ENCODE peak calls at places on chromosomes 13 and 19, in ten cellular contexts. V is tibial nerve, L is GM23338, Q is A673, C is OCI-LY7, W is type B pancreatic cell, G is fibroblast of mammary gland, B is GM12865, J is psoas muscle, O is dorsolateral prefrontal cortex. R is an unnamed sample.

GRCh38 chr19:6826281-6826920 is 53.9 kb downstream of the VAV1 start:
- DNase-seq in C (no peak), Q (no peak), G (no peak), B (no peak), V (no peak), W (no peak), O (no peak), J (no peak), L (no peak), R (no peak)

GRCh38 chr13:105142556-105142955 is 1392.9 kb downstream of the EFNB2 start:
- DNase-seq in J (no peak), C (no peak), Q (no peak), O (no peak), V (no peak), B (no peak), W (no peak), G (no peak), L (no peak), R (no peak)

GRCh38 chr19:56105090-56105701 is 15.9 kb downstream of the ZNF787 start:
- DNase-seq in V (peak), C (no peak), J (peak), Q (peak), W (no peak), L (peak), O (peak), G (peak), B (no peak), R (peak)

GRCh38 chr13:70043685-70044084 is 63.9 kb upstream of the ATXN8OS start:
- DNase-seq in C (no peak), Q (no peak), L (no peak), O (no peak), J (no peak), W (no peak), B (peak), V (no peak), G (no peak), R (no peak)

GRCh38 chr19:13954185-13954584 is 1.9 kb downstream of the DCAF15 start:
- DNase-seq in Q (no peak), C (no peak), O (no peak), W (no peak), L (no peak), G (no peak), V (no peak), B (no peak), J (no peak), R (no peak)

GRCh38 chr13:114200673-114201005 is 21.6 kb downstream of the CFAP97D2 start:
- DNase-seq in O (no peak), V (no peak), B (no peak), W (no peak), L (peak), J (no peak), C (no peak), G (peak), Q (no peak), R (no peak)

GRCh38 chr19:11657307-11657706 is 60.0 kb downstream of the ZNF627 start:
- DNase-seq in V (no peak), L (no peak), G (no peak), J (no peak), C (no peak), O (no peak), W (no peak), B (no peak), Q (no peak), R (no peak)

GRCh38 chr19:51697169-51697776 is 4.1 kb downstream of the SPACA6 start:
- DNase-seq in O (no peak), L (no peak), C (no peak), V (no peak), G (no peak), W (no peak), Q (no peak), B (no peak), J (no peak), R (no peak)

GRCh38 chr13:36096411-36097184 is 34.6 kb downstream of the DCLK1 start:
- DNase-seq in W (no peak), O (no peak), B (no peak), C (no peak), Q (peak), G (peak), J (no peak), L (no peak), V (no peak), R (no peak)

GRCh38 chr13:33659894-33660293 is 158.1 kb upstream of the RFC3 start:
- DNase-seq in V (no peak), L (no peak), J (no peak), B (no peak), Q (no peak), O (no peak), G (no peak), W (no peak), C (no peak), R (no peak)

GRCh38 chr13:33657274-33657673 is 160.7 kb upstream of the RFC3 start:
- DNase-seq in W (no peak), C (no peak), J (no peak), O (no peak), L (no peak), V (no peak), B (no peak), Q (no peak), G (no peak), R (no peak)

GRCh38 chr13:33665776-33666175 is 152.2 kb upstream of the RFC3 start:
- DNase-seq in O (no peak), V (no peak), W (no peak), B (no peak), G (no peak), C (no peak), L (no peak), Q (no peak), J (no peak), R (no peak)

DNA sequence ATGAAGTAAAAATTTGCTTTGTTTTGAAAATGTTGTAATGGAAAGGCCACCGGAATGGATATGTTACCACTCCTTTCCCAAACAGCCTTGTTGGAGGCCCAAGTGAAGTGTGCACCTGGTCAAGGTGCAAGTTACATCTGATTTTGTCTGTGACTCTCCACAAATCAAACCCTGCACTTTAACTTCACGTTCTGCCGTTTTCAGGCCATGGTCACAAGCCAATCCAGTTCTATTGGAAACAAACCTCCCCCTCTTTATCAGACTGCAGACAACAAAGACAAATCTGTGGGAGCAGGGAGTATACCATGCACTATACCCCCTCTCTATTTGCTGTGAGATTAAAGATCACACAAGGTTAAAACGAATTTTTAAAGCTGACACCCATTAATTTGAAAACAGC is 155.6 kb upstream of the RFC3 start:
- DNase-seq in V (no peak), J (no peak), L (no peak), Q (no peak), B (no peak), W (no peak), O (no peak), C (no peak), G (no peak), R (no peak)
- TF ChIP-seq CTCF in V (no peak), J (no peak), L (no peak), Q (no peak), B (no peak), W (no peak), O (no peak), C (no peak), G (no peak), R (no peak)

DNA sequence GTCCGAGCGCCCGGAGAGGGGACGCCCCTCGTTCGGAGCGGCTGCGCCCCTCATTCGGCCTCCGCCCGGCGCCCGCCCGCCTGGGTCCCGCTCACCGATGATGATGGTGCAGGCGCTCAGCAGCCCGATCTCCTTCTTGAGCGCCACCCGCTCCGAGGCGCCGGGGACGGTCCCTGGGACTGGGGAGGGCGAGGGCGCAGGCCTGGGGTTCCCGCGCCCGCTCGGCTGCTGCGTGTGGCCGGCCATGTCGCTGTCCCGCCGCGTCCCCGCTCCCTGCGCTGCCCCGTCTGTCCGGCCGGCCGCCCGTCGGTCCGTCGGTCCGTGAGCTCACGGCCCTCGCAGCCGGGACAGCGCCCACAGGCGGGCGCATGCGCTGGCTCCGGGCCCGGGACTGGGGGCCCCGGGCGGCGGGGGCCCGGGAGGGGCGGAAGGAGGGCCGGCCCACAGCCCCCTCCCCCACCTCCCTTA is at the start of gene SLC7A10:
- DNase-seq in Q (no peak), J (peak), O (no peak), V (no peak), L (peak), C (no peak), W (no peak), G (no peak), B (no peak), R (no peak)
- TF ChIP-seq CTCF in Q (no peak), J (no peak), O (no peak), V (no peak), L (peak), C (no peak), W (no peak), G (no peak), B (no peak), R (no peak)

GRCh38 chr13:112254061-112254818 is 121.9 kb upstream of the SPACA7 start:
- DNase-seq in L (no peak), W (peak), J (no peak), C (no peak), G (no peak), O (no peak), V (no peak), B (no peak), Q (no peak), R (no peak)
- TF ChIP-seq CTCF in L (no peak), W (no peak), J (no peak), C (no peak), G (no peak), O (no peak), V (no peak), B (no peak), Q (no peak), R (no peak)

GRCh38 chr13:31107109-31107508 is 54.6 kb downstream of the HSPH1 start:
- DNase-seq in Q (no peak), J (no peak), W (no peak), O (no peak), V (no peak), G (no peak), B (no peak), L (no peak), C (no peak), R (no peak)

GRCh38 chr13:31105856-31106255 is 55.8 kb downstream of the HSPH1 start:
- DNase-seq in V (no peak), W (no peak), O (no peak), G (no peak), C (no peak), L (no peak), Q (no peak), B (no peak), J (no peak), R (no peak)

GRCh38 chr13:31101511-31102170 is 60.1 kb downstream of the HSPH1 start:
- DNase-seq in V (no peak), G (no peak), J (no peak), O (no peak), C (no peak), L (no peak), Q (no peak), B (no peak), W (no peak), R (no peak)

GRCh38 chr13:31100721-31101120 is 61.0 kb downstream of the HSPH1 start:
- DNase-seq in C (no peak), G (no peak), W (no peak), J (no peak), O (no peak), V (no peak), B (no peak), L (no peak), Q (no peak), R (no peak)

DNA sequence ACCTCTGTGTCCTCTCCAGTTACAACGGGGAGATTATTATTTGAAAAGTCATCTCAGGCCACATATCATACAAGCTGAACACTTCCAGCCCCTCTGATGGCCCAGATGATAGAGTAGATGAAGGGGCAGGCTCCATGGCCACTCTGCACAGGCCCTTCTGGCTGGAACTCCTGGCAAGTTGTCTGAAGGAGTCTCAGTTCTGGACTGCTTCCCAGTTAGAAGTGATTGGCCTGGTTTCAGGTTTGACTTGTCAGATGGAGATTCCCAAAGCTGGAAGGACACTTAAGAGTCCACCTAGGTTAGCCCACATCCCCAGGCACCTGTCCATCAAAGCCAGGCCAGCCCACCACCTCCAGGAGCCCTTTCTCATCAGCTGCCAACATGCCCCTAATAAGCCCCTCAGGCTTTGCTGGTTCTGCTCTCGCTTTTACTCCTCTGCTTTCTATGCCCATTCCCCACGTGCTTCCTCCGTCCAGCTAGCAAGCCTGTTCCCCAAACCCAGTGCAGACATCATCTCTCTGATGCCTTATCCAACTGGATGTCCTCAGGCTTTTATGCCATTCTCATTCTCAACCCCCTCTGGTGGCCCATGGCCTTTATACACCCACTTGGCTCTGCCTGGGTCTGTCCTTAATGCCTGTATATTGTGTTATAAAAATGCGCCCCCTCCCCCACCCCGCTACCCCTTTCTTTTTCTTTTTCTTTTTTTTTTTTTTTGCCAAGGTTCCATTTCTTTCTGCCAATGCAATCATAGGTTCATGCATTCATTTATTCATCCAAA is 56.5 kb downstream of the HSPH1 start:
- DNase-seq in G (peak), B (no peak), C (no peak), W (no peak), J (no peak), Q (no peak), O (no peak), V (no peak), L (peak), R (no peak)
- TF ChIP-seq CTCF in G (no peak), B (peak), C (no peak), W (no peak), J (no peak), Q (no peak), O (no peak), V (no peak), L (peak), R (no peak)

DNA sequence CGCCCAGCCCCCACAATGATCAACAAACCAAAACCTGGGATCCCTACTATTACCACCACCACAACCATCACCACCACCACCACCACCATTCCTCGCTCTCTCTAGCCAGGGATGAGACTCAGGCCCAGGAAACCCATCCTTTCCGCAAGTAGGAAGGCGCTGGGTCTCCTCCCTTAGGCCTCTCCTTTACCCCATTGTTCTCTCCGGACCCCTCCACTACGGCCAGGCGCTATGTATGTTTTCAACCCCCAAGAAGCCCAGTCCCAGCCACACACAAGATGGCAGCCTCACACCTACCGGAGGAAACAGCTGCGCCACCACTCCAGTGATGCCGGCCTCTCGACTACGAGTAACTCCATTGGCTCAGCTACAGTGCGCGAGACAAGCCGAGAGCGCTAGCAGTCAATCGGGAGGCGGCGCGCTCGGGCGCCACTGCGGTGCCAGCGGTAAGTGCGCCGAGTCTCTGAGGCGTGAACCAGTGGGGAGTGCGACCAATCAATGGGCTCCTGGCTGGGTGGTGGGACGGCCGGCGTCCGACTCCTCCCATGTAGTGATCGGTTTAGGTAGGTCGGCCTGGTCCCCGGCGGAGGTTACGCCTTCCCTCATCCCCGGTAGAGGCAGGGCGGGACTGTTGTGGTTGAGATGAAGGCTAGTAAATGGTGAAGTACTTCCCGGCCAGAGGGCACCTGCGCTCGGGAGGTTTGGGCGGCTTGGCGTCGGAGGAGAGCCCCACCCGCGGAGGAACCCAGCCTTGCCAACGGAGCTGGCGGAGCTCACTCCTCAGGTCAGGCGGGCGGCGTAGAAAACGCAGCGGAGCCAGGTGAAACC is at the start of the genes CAB39L and SETDB2:
- DNase-seq in W (peak), J (peak), L (peak), B (peak), G (peak), O (peak), V (peak), Q (peak), C (peak), R (peak)
- TF ChIP-seq CTCF in W (peak), J (peak), L (peak), B (peak), G (peak), O (peak), V (peak), Q (peak), C (peak), R (no peak)